ENCODE peak calls at places on chromosomes 3 and 15, in seven cellular contexts. One of them, this sample, is unnamed.

GRCh38 chr3:56522374-56522773 is 34.6 kb upstream of the CCDC66 start:
- DNase-seq in activated T-helper 2 cell treated with anti-CD3 and anti-CD28 coated beads, Interferon-gamma antibody, Interleukin-2, Interleukin-4, amounts not matched to agents 10 μg/mL and 5 μg/mL and 100 μg/mL, durations not matched to agents 14 hours and 24 hours and 36 hours: no peak
- DNase-seq in coronary artery: no peak
- DNase-seq in brain microvascular endothelial cell: no peak
- DNase-seq in EH: no peak
- DNase-seq in globus pallidus: no peak
- DNase-seq in Jurkat, Clone E6-1: no peak
- DNase-seq in this sample: no peak

GRCh38 chr3:157248590-157249425 is 88.9 kb upstream of the CCNL1 start:
- DNase-seq in Jurkat, Clone E6-1: no peak
- DNase-seq in activated T-helper 2 cell treated with anti-CD3 and anti-CD28 coated beads, Interferon-gamma antibody, Interleukin-2, Interleukin-4, amounts not matched to agents 10 μg/mL and 5 μg/mL and 100 μg/mL, durations not matched to agents 14 hours and 24 hours and 36 hours: no peak
- DNase-seq in globus pallidus: peak
- DNase-seq in brain microvascular endothelial cell: peak
- DNase-seq in EH: peak
- DNase-seq in coronary artery: no peak
- DNase-seq in this sample: no peak

GRCh38 chr3:64484289-64484992 is 203.4 kb downstream of the ADAMTS9 start:
- DNase-seq in globus pallidus: peak
- DNase-seq in activated T-helper 2 cell treated with anti-CD3 and anti-CD28 coated beads, Interferon-gamma antibody, Interleukin-2, Interleukin-4, amounts not matched to agents 10 μg/mL and 5 μg/mL and 100 μg/mL, durations not matched to agents 14 hours and 24 hours and 36 hours: peak
- DNase-seq in Jurkat, Clone E6-1: peak
- DNase-seq in coronary artery: peak
- DNase-seq in brain microvascular endothelial cell: peak
- DNase-seq in EH: peak
- DNase-seq in this sample: peak

GRCh38 chr3:112351036-112351435 is 18.1 kb downstream of the CD200 start:
- DNase-seq in coronary artery: no peak
- DNase-seq in Jurkat, Clone E6-1: no peak
- DNase-seq in EH: no peak
- DNase-seq in activated T-helper 2 cell treated with anti-CD3 and anti-CD28 coated beads, Interferon-gamma antibody, Interleukin-2, Interleukin-4, amounts not matched to agents 10 μg/mL and 5 μg/mL and 100 μg/mL, durations not matched to agents 14 hours and 24 hours and 36 hours: no peak
- DNase-seq in brain microvascular endothelial cell: no peak
- DNase-seq in globus pallidus: peak
- DNase-seq in this sample: no peak

GRCh38 chr3:69116897-69117296 is 5.5 kb downstream of the LMOD3 start:
- DNase-seq in globus pallidus: peak
- DNase-seq in Jurkat, Clone E6-1: no peak
- DNase-seq in coronary artery: no peak
- DNase-seq in activated T-helper 2 cell treated with anti-CD3 and anti-CD28 coated beads, Interferon-gamma antibody, Interleukin-2, Interleukin-4, amounts not matched to agents 10 μg/mL and 5 μg/mL and 100 μg/mL, durations not matched to agents 14 hours and 24 hours and 36 hours: no peak
- DNase-seq in brain microvascular endothelial cell: no peak
- DNase-seq in EH: no peak
- DNase-seq in this sample: no peak

GRCh38 chr3:180358179-180358578 is 243.8 kb upstream of the TTC14 start:
- DNase-seq in activated T-helper 2 cell treated with anti-CD3 and anti-CD28 coated beads, Interferon-gamma antibody, Interleukin-2, Interleukin-4, amounts not matched to agents 10 μg/mL and 5 μg/mL and 100 μg/mL, durations not matched to agents 14 hours and 24 hours and 36 hours: no peak
- DNase-seq in globus pallidus: no peak
- DNase-seq in brain microvascular endothelial cell: no peak
- DNase-seq in EH: no peak
- DNase-seq in Jurkat, Clone E6-1: no peak
- DNase-seq in coronary artery: no peak
- DNase-seq in this sample: no peak

GRCh38 chr15:59918994-59919951 is 84.8 kb upstream of the FOXB1 start:
- DNase-seq in EH: peak
- DNase-seq in Jurkat, Clone E6-1: no peak
- DNase-seq in globus pallidus: no peak
- DNase-seq in brain microvascular endothelial cell: peak
- DNase-seq in coronary artery: no peak
- DNase-seq in activated T-helper 2 cell treated with anti-CD3 and anti-CD28 coated beads, Interferon-gamma antibody, Interleukin-2, Interleukin-4, amounts not matched to agents 10 μg/mL and 5 μg/mL and 100 μg/mL, durations not matched to agents 14 hours and 24 hours and 36 hours: peak
- DNase-seq in this sample: peak

GRCh38 chr15:93830221-93830765 is 401.1 kb upstream of the MCTP2 start:
- DNase-seq in Jurkat, Clone E6-1: no peak
- DNase-seq in activated T-helper 2 cell treated with anti-CD3 and anti-CD28 coated beads, Interferon-gamma antibody, Interleukin-2, Interleukin-4, amounts not matched to agents 10 μg/mL and 5 μg/mL and 100 μg/mL, durations not matched to agents 14 hours and 24 hours and 36 hours: no peak
- DNase-seq in coronary artery: no peak
- DNase-seq in brain microvascular endothelial cell: no peak
- DNase-seq in globus pallidus: no peak
- DNase-seq in EH: no peak
- DNase-seq in this sample: no peak

GRCh38 chr15:48493084-48493762 is 152.3 kb downstream of the FBN1 start:
- DNase-seq in globus pallidus: no peak
- DNase-seq in Jurkat, Clone E6-1: no peak
- DNase-seq in EH: peak
- DNase-seq in coronary artery: no peak
- DNase-seq in brain microvascular endothelial cell: peak
- DNase-seq in activated T-helper 2 cell treated with anti-CD3 and anti-CD28 coated beads, Interferon-gamma antibody, Interleukin-2, Interleukin-4, amounts not matched to agents 10 μg/mL and 5 μg/mL and 100 μg/mL, durations not matched to agents 14 hours and 24 hours and 36 hours: no peak
- DNase-seq in this sample: no peak

GRCh38 chr3:45547202-45547701 is 47.3 kb upstream of the LIMD1 start:
- DNase-seq in coronary artery: no peak
- DNase-seq in EH: no peak
- DNase-seq in Jurkat, Clone E6-1: no peak
- DNase-seq in brain microvascular endothelial cell: no peak
- DNase-seq in globus pallidus: peak
- DNase-seq in activated T-helper 2 cell treated with anti-CD3 and anti-CD28 coated beads, Interferon-gamma antibody, Interleukin-2, Interleukin-4, amounts not matched to agents 10 μg/mL and 5 μg/mL and 100 μg/mL, durations not matched to agents 14 hours and 24 hours and 36 hours: no peak
- DNase-seq in this sample: no peak

GRCh38 chr3:196754215-196754937 is 14.7 kb downstream of the PAK2 start:
- DNase-seq in coronary artery: no peak
- DNase-seq in EH: no peak
- DNase-seq in activated T-helper 2 cell treated with anti-CD3 and anti-CD28 coated beads, Interferon-gamma antibody, Interleukin-2, Interleukin-4, amounts not matched to agents 10 μg/mL and 5 μg/mL and 100 μg/mL, durations not matched to agents 14 hours and 24 hours and 36 hours: no peak
- DNase-seq in Jurkat, Clone E6-1: no peak
- DNase-seq in globus pallidus: no peak
- DNase-seq in brain microvascular endothelial cell: peak
- DNase-seq in this sample: no peak

GRCh38 chr3:172749201-172749965 is 1.1 kb upstream of the ECT2 start:
- DNase-seq in globus pallidus: peak
- DNase-seq in activated T-helper 2 cell treated with anti-CD3 and anti-CD28 coated beads, Interferon-gamma antibody, Interleukin-2, Interleukin-4, amounts not matched to agents 10 μg/mL and 5 μg/mL and 100 μg/mL, durations not matched to agents 14 hours and 24 hours and 36 hours: no peak
- DNase-seq in EH: peak
- DNase-seq in Jurkat, Clone E6-1: no peak
- DNase-seq in brain microvascular endothelial cell: peak
- DNase-seq in coronary artery: no peak
- DNase-seq in this sample: no peak

GRCh38 chr3:193710286-193711164 is 117.5 kb downstream of the OPA1 start:
- DNase-seq in coronary artery: no peak
- DNase-seq in EH: no peak
- DNase-seq in globus pallidus: no peak
- DNase-seq in activated T-helper 2 cell treated with anti-CD3 and anti-CD28 coated beads, Interferon-gamma antibody, Interleukin-2, Interleukin-4, amounts not matched to agents 10 μg/mL and 5 μg/mL and 100 μg/mL, durations not matched to agents 14 hours and 24 hours and 36 hours: no peak
- DNase-seq in brain microvascular endothelial cell: no peak
- DNase-seq in Jurkat, Clone E6-1: no peak
- DNase-seq in this sample: no peak

GRCh38 chr3:12869025-12869695 is 27.8 kb upstream of the RPL32 start:
- DNase-seq in activated T-helper 2 cell treated with anti-CD3 and anti-CD28 coated beads, Interferon-gamma antibody, Interleukin-2, Interleukin-4, amounts not matched to agents 10 μg/mL and 5 μg/mL and 100 μg/mL, durations not matched to agents 14 hours and 24 hours and 36 hours: no peak
- DNase-seq in globus pallidus: no peak
- DNase-seq in brain microvascular endothelial cell: no peak
- DNase-seq in Jurkat, Clone E6-1: no peak
- DNase-seq in coronary artery: no peak
- DNase-seq in EH: peak
- DNase-seq in this sample: peak

GRCh38 chr15:51736646-51737537 is 563 bp downstream of the LYSMD2 start:
- DNase-seq in Jurkat, Clone E6-1: no peak
- DNase-seq in activated T-helper 2 cell treated with anti-CD3 and anti-CD28 coated beads, Interferon-gamma antibody, Interleukin-2, Interleukin-4, amounts not matched to agents 10 μg/mL and 5 μg/mL and 100 μg/mL, durations not matched to agents 14 hours and 24 hours and 36 hours: peak
- DNase-seq in EH: peak
- DNase-seq in coronary artery: no peak
- DNase-seq in globus pallidus: no peak
- DNase-seq in brain microvascular endothelial cell: no peak
- DNase-seq in this sample: peak

GRCh38 chr3:97720417-97720816 is 44.1 kb upstream of the ARL6 start:
- DNase-seq in activated T-helper 2 cell treated with anti-CD3 and anti-CD28 coated beads, Interferon-gamma antibody, Interleukin-2, Interleukin-4, amounts not matched to agents 10 μg/mL and 5 μg/mL and 100 μg/mL, durations not matched to agents 14 hours and 24 hours and 36 hours: no peak
- DNase-seq in globus pallidus: no peak
- DNase-seq in EH: no peak
- DNase-seq in brain microvascular endothelial cell: no peak
- DNase-seq in coronary artery: no peak
- DNase-seq in Jurkat, Clone E6-1: no peak
- DNase-seq in this sample: no peak

GRCh38 chr15:72532991-72533601 is 59.0 kb downstream of the ARIH1 start:
- DNase-seq in coronary artery: no peak
- DNase-seq in activated T-helper 2 cell treated with anti-CD3 and anti-CD28 coated beads, Interferon-gamma antibody, Interleukin-2, Interleukin-4, amounts not matched to agents 10 μg/mL and 5 μg/mL and 100 μg/mL, durations not matched to agents 14 hours and 24 hours and 36 hours: no peak
- DNase-seq in brain microvascular endothelial cell: no peak
- DNase-seq in Jurkat, Clone E6-1: no peak
- DNase-seq in globus pallidus: no peak
- DNase-seq in EH: peak
- DNase-seq in this sample: no peak

GRCh38 chr3:140128217-140129137 is 193.5 kb downstream of the CLSTN2 start:
- DNase-seq in Jurkat, Clone E6-1: peak
- DNase-seq in globus pallidus: peak
- DNase-seq in brain microvascular endothelial cell: peak
- DNase-seq in EH: peak
- DNase-seq in coronary artery: no peak
- DNase-seq in activated T-helper 2 cell treated with anti-CD3 and anti-CD28 coated beads, Interferon-gamma antibody, Interleukin-2, Interleukin-4, amounts not matched to agents 10 μg/mL and 5 μg/mL and 100 μg/mL, durations not matched to agents 14 hours and 24 hours and 36 hours: no peak
- DNase-seq in this sample: no peak

GRCh38 chr15:93587046-93587445 is 498.0 kb upstream of the RGMA start:
- DNase-seq in coronary artery: no peak
- DNase-seq in activated T-helper 2 cell treated with anti-CD3 and anti-CD28 coated beads, Interferon-gamma antibody, Interleukin-2, Interleukin-4, amounts not matched to agents 10 μg/mL and 5 μg/mL and 100 μg/mL, durations not matched to agents 14 hours and 24 hours and 36 hours: no peak
- DNase-seq in globus pallidus: no peak
- DNase-seq in brain microvascular endothelial cell: no peak
- DNase-seq in EH: no peak
- DNase-seq in Jurkat, Clone E6-1: no peak
- DNase-seq in this sample: no peak

GRCh38 chr3:4730734-4731133 is 237.6 kb downstream of the ITPR1 start:
- DNase-seq in globus pallidus: peak
- DNase-seq in coronary artery: no peak
- DNase-seq in activated T-helper 2 cell treated with anti-CD3 and anti-CD28 coated beads, Interferon-gamma antibody, Interleukin-2, Interleukin-4, amounts not matched to agents 10 μg/mL and 5 μg/mL and 100 μg/mL, durations not matched to agents 14 hours and 24 hours and 36 hours: no peak
- DNase-seq in Jurkat, Clone E6-1: no peak
- DNase-seq in brain microvascular endothelial cell: no peak
- DNase-seq in EH: no peak
- DNase-seq in this sample: no peak

GRCh38 chr15:49751191-49751590 is 130.3 kb downstream of the DTWD1 start:
- DNase-seq in brain microvascular endothelial cell: no peak
- DNase-seq in activated T-helper 2 cell treated with anti-CD3 and anti-CD28 coated beads, Interferon-gamma antibody, Interleukin-2, Interleukin-4, amounts not matched to agents 10 μg/mL and 5 μg/mL and 100 μg/mL, durations not matched to agents 14 hours and 24 hours and 36 hours: no peak
- DNase-seq in globus pallidus: no peak
- DNase-seq in coronary artery: no peak
- DNase-seq in EH: no peak
- DNase-seq in Jurkat, Clone E6-1: no peak
- DNase-seq in this sample: no peak

GRCh38 chr3:169914321-169914720 is 2.9 kb downstream of the SAMD7 start:
- DNase-seq in coronary artery: no peak
- DNase-seq in EH: peak
- DNase-seq in Jurkat, Clone E6-1: no peak
- DNase-seq in brain microvascular endothelial cell: peak
- DNase-seq in activated T-helper 2 cell treated with anti-CD3 and anti-CD28 coated beads, Interferon-gamma antibody, Interleukin-2, Interleukin-4, amounts not matched to agents 10 μg/mL and 5 μg/mL and 100 μg/mL, durations not matched to agents 14 hours and 24 hours and 36 hours: no peak
- DNase-seq in globus pallidus: no peak
- DNase-seq in this sample: no peak

GRCh38 chr3:17639257-17639656 is 103.2 kb downstream of the TBC1D5 start:
- DNase-seq in coronary artery: no peak
- DNase-seq in Jurkat, Clone E6-1: no peak
- DNase-seq in globus pallidus: no peak
- DNase-seq in brain microvascular endothelial cell: peak
- DNase-seq in activated T-helper 2 cell treated with anti-CD3 and anti-CD28 coated beads, Interferon-gamma antibody, Interleukin-2, Interleukin-4, amounts not matched to agents 10 μg/mL and 5 μg/mL and 100 μg/mL, durations not matched to agents 14 hours and 24 hours and 36 hours: no peak
- DNase-seq in EH: peak
- DNase-seq in this sample: no peak

This sample was measured in activated T-helper 1 cell treated with anti-CD3 and anti-CD28 coated beads, Interleukin-12 subunit alpha, Interleukin-12 subunit beta, Interleukin-2, Interleukin-4 antibody, amounts not matched to agents 30 ng/mL and 10 ng/mL and 1 ng/mL, durations not matched to agents 14 hours and 24 hours and 36 hours.